ENCODE peak calls at places on chromosomes 11 and 22, in four cellular contexts. A is HepG2, C is GM12878, N is HCT116. S is an unnamed sample.

GRCh38 chr11:65817815-65818680 is 15.7 kb upstream of the SNX32 start:
- DNase-seq in A (peak), C (no peak), N (peak), S (peak)

GRCh38 chr11:48182860-48183526 is 33.6 kb upstream of the OR4B1 start:
- DNase-seq in A (no peak), C (no peak), N (no peak), S (no peak)

GRCh38 chr11:36131719-36132349 is 157.4 kb downstream of the COMMD9 start:
- DNase-seq in A (peak), C (no peak), N (no peak), S (peak)

GRCh38 chr11:394034-394857 is at the start of gene PKP3:
- DNase-seq in A (peak), C (no peak), N (peak), S (peak)

GRCh38 chr11:105867742-105868141 is 154.3 kb downstream of the MSANTD4 start:
- DNase-seq in A (no peak), C (no peak), N (no peak), S (no peak)

GRCh38 chr22:49900441-49901230 is 17.6 kb downstream of the ALG12 start:
- DNase-seq in A (no peak), C (no peak), N (no peak), S (no peak)

GRCh38 chr11:67422894-67423293 is 5.4 kb upstream of the RPS6KB2 start:
- DNase-seq in A (no peak), C (no peak), N (no peak), S (no peak)

GRCh38 chr11:26149585-26149984 is 182.3 kb upstream of the ANO3 start:
- DNase-seq in A (no peak), C (no peak), N (no peak), S (peak)

GRCh38 chr22:25027959-25028840 is 75.7 kb downstream of the KIAA1671 start:
- DNase-seq in A (no peak), C (no peak), N (no peak), S (no peak)

GRCh38 chr11:73833067-73833466 is 43.6 kb downstream of the COA4 start:
- DNase-seq in A (no peak), C (no peak), N (no peak), S (no peak)

GRCh38 chr11:35862666-35863065 is 81.2 kb upstream of the LDLRAD3 start:
- DNase-seq in A (no peak), C (no peak), N (no peak), S (peak)

GRCh38 chr11:112227002-112227401 is 774 bp downstream of the PTS start:
- DNase-seq in A (no peak), C (no peak), N (no peak), S (no peak)

GRCh38 chr11:73625690-73626318 is 20.6 kb upstream of the PLEKHB1 start:
- DNase-seq in A (peak), C (peak), N (peak), S (peak)

GRCh38 chr11:128291835-128292234 is 295.5 kb downstream of the ETS1 start:
- DNase-seq in A (no peak), C (no peak), N (no peak), S (no peak)
- TF ChIP-seq JUND in A (no peak), C (no peak), N (no peak), S (no peak)

GRCh38 chr22:21760640-21761039 is 25.0 kb upstream of the YPEL1 start:
- DNase-seq in A (no peak), C (no peak), N (no peak), S (no peak)
- TF ChIP-seq JUND in A (no peak), C (no peak), N (no peak), S (no peak)

GRCh38 chr11:34292546-34292945 is 65.3 kb downstream of the ABTB2 start:
- DNase-seq in A (no peak), C (no peak), N (no peak), S (no peak)
- TF ChIP-seq JUND in A (no peak), C (no peak), N (no peak), S (no peak)

GRCh38 chr11:118287006-118287405 is 17.5 kb upstream of the CD3E start:
- DNase-seq in A (no peak), C (no peak), N (no peak), S (no peak)
- TF ChIP-seq JUND in A (no peak), C (no peak), N (peak), S (no peak)

DNA sequence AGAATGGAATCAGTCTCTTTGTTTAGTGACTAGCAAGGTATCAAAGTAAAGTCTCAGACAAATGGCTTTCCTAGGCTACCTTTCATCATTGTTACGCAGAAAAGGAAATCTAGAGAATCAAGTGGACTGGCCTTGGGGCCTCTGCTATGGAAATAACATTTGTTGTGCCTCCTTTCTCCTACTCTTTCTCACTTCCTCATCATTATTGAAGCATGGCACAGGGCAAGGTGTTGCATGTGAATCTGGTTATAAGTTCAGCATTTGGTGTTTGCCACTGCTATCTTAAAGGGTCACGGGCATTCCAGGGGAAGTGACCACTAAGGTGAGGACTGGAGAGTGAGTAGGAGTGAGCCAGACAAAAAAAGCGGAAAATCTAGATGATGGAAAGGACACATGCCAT is 54.9 kb downstream of the GLYATL1 start:
- DNase-seq in A (no peak), C (no peak), N (no peak), S (no peak)
- TF ChIP-seq JUND in A (no peak), C (no peak), N (no peak), S (no peak)

GRCh38 chr11:27830206-27830605 is 130.0 kb upstream of the BDNF start:
- DNase-seq in A (no peak), C (no peak), N (no peak), S (no peak)
- TF ChIP-seq JUND in A (no peak), C (no peak), N (no peak), S (no peak)

GRCh38 chr22:29457730-29458129 is 19.3 kb downstream of the RFPL1 start:
- DNase-seq in A (peak), C (peak), N (peak), S (peak)
- TF ChIP-seq JUND in A (no peak), C (no peak), N (no peak), S (no peak)

DNA sequence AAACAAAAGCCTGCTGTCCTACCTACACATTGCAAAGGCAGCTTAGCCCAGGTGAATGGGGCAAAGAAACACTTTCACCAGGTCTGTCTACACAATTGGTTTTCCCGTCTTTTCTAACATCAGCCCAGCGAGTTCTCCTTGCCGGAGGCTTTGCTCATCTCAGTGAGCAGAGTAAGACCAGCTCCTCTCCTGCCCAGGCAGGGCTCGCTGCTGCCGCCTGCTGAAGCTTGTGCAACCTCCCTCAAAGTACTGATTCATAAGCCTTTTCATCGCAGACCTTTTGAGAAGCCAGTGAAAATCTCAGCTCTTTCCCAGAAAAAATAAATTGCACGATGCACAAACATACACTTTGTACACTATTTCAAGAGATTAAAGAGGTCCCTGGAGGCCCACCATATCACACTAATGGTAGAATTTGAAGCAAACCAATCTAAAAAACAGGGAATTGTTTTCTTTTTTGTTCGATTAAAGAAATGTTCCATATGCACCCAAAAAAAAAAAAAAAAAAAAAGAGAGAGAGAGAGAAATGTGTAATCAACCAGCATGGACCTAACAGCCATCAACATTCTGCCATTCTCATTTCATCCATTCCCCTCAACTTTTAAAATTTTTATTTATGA is 328.1 kb upstream of the MPPED2 start:
- DNase-seq in A (peak), C (no peak), N (peak), S (peak)
- TF ChIP-seq JUND in A (no peak), C (no peak), N (no peak), S (no peak)

DNA sequence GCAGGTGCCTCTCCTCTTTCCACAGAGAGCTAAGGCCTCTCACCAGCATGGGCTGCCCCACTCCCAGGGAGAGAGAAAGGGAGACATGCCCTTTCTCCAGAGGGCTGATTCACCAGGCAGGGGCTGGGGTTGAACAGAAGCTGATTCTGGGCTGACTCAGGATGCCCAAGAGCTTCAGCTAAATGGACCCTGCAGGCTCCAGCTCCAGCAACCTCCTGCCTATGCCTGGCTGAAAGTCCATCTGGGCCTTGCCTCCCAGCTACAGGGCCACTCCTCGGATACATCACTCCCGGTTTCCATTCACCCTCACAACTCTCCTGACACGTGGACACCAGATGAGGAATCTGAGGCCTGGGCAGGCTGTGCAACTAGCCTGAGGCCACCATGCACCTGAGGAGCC is 215.5 kb downstream of the BUD13 start:
- DNase-seq in A (no peak), C (no peak), N (no peak), S (no peak)
- TF ChIP-seq JUND in A (no peak), C (no peak), N (no peak), S (no peak)

DNA sequence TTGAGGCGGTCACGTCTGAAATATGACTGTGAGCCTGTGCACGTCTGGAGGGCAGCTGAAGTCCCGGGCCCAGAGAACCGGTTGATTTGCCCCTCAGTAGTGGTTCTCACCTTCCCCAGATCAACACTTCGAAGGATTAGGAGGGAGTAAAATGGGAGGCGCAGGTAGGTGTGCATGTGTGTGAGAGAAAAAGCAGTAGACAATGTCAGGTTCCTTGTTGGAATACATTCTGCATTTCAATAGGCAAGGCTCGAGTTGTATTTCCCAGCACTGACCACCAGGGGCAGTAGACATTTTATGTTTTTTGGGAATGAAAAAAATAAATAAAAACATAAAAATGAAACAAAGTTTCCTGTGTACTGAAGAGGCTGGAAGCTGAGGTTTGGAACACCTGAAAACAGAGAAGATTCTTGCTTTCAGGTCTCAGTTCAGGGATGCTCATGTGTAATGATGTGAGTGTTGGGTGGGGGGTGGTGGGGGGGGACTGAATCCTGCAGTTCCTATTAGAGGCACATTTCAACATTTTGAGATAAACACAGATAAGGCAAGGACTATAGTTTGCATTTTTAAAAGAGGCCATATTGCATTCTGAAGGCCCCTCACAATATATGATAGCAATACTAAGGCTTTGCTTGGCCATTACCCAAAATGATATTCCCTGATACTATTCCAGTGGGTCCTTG is 333.9 kb downstream of the CADM1 start:
- DNase-seq in A (peak), C (no peak), N (no peak), S (peak)
- TF ChIP-seq JUND in A (no peak), C (no peak), N (no peak), S (no peak)

S was measured in T47D.